ENCODE peak calls at places on chromosome 17, in ten cellular contexts. J, U, H, G, D, K, Q, E, F and Y are unnamed samples. For H3K79me2, the result is how much of the 10 kb centered on the place peaks cover.

GRCh38 chr17:28726396-28726911 is 421 bp upstream of the TLCD1 start:
- DNase-seq in J (no peak), U (peak), H (no peak), G (peak), D (peak), K (peak), Q (peak), E (peak), F (peak), Y (peak)

GRCh38 chr17:39926135-39926587 is 1.2 kb downstream of the ORMDL3 start:
- DNase-seq in J (no peak), U (no peak), H (no peak), G (no peak), D (peak), K (no peak), Q (peak), E (no peak), F (no peak), Y (no peak)

GRCh38 chr17:61634942-61635538 is 44.0 kb upstream of the NACA2 start:
- DNase-seq in J (no peak), U (no peak), H (no peak), G (no peak), D (peak), K (no peak), Q (no peak), E (no peak), F (no peak), Y (no peak)

GRCh38 chr17:7479389-7480192 is at the start of gene ZBTB4:
- DNase-seq in J (peak), U (peak), H (no peak), G (peak), D (peak), K (peak), Q (peak), E (peak), F (peak), Y (peak)

GRCh38 chr17:12313786-12314185 is 293.1 kb downstream of the MAP2K4 start:
- DNase-seq in J (no peak), U (no peak), H (no peak), G (no peak), D (no peak), K (no peak), Q (no peak), E (no peak), F (no peak), Y (no peak)

GRCh38 chr17:83135692-83136091 is 56.3 kb downstream of the METRNL start:
- DNase-seq in J (no peak), U (no peak), H (no peak), G (no peak), D (no peak), K (no peak), Q (no peak), E (no peak), F (no peak), Y (no peak)

GRCh38 chr17:42142371-42142896 is 12.4 kb downstream of the RAB5C start:
- DNase-seq in J (no peak), U (no peak), H (no peak), G (no peak), D (peak), K (no peak), Q (no peak), E (no peak), F (peak), Y (peak)

GRCh38 chr17:47718634-47719405 is 14.2 kb upstream of the TBX21 start:
- DNase-seq in J (no peak), U (no peak), H (no peak), G (no peak), D (no peak), K (no peak), Q (no peak), E (no peak), F (no peak), Y (no peak)

GRCh38 chr17:2695961-2696760 is 15.4 kb downstream of the CLUH start:
- DNase-seq in J (no peak), U (no peak), H (no peak), G (no peak), D (no peak), K (no peak), Q (no peak), E (no peak), F (no peak), Y (no peak)

GRCh38 chr17:39641119-39641496 is 4.2 kb downstream of the STARD3 start:
- DNase-seq in J (no peak), U (no peak), H (no peak), G (no peak), D (no peak), K (no peak), Q (no peak), E (no peak), F (no peak), Y (no peak)

GRCh38 chr17:81866440-81867122 is 4.6 kb downstream of the ARHGDIA start:
- DNase-seq in J (no peak), U (no peak), H (no peak), G (no peak), D (peak), K (no peak), Q (no peak), E (peak), F (no peak), Y (no peak)

GRCh38 chr17:53227101-53227500 is 595.6 kb upstream of the KIF2B start:
- DNase-seq in J (peak), U (no peak), H (no peak), G (no peak), D (no peak), K (no peak), Q (no peak), E (no peak), F (no peak), Y (no peak)

GRCh38 chr17:7440113-7440822 is 956 bp downstream of the FGF11 start:
- DNase-seq in J (peak), U (peak), H (no peak), G (peak), D (peak), K (peak), Q (no peak), E (no peak), F (no peak), Y (peak)

GRCh38 chr17:42547698-42548069 is 5.0 kb upstream of the HSD17B1 start:
- DNase-seq in J (no peak), U (no peak), H (no peak), G (no peak), D (no peak), K (no peak), Q (no peak), E (no peak), F (no peak), Y (no peak)

GRCh38 chr17:79408251-79408650 is 202.6 kb downstream of the RBFOX3 start:
- DNase-seq in J (no peak), U (no peak), H (no peak), G (no peak), D (no peak), K (no peak), Q (no peak), E (no peak), F (no peak), Y (no peak)
- H3K4me2 ChIP-seq in J (no peak), U (no peak), H (no peak), G (no peak), D (no peak), K (no peak), Q (no peak), E (no peak), F (no peak), Y (no peak)

GRCh38 chr17:17124341-17124740 is 81.8 kb downstream of the PLD6 start:
- DNase-seq in J (no peak), U (no peak), H (no peak), G (no peak), D (no peak), K (no peak), Q (no peak), E (no peak), F (no peak), Y (no peak)
- H3K79me2 ChIP-seq in J (half or more), U (under half), H (half or more), G (half or more), D (half or more), K (half or more), Q (half or more), E (half or more), F (half or more), Y (under half)

GRCh38 chr17:37742762-37743611 is 1.9 kb downstream of the HNF1B start:
- DNase-seq in J (no peak), U (peak), H (no peak), G (peak), D (peak), K (peak), Q (no peak), E (no peak), F (no peak), Y (peak)
- TF ChIP-seq EZH2 in J (peak), U (peak), H (no peak), G (peak), D (peak), K (no peak), Q (no peak), E (no peak), F (peak), Y (peak)

GRCh38 chr17:68255731-68256538 is 8.1 kb downstream of the AMZ2 start:
- DNase-seq in J (no peak), U (no peak), H (no peak), G (no peak), D (no peak), K (no peak), Q (no peak), E (no peak), F (no peak), Y (no peak)
- H3K4me2 ChIP-seq in J (no peak), U (no peak), H (no peak), G (no peak), D (no peak), K (no peak), Q (no peak), E (peak), F (no peak), Y (no peak)

DNA sequence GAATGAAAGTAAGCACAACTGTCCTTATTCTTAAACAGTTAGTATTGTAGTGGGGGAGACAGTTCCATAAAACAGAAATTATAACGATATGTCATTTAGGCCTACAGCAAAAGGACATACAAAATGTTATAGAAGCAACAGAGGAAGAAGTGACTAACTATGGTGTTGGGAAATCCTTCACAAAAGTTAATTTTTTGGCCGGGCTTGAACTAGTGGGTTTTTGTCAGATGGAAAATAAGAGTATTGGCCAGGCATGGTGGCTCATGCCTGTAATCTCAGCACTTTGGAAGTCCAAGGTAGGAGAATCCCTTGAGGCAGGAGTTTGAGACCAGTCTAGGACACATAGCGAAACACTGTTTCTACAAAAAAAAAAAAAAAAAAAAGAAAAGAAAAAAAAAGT is 127.8 kb downstream of the SSH2 start:
- DNase-seq in J (no peak), U (no peak), H (no peak), G (no peak), D (peak), K (no peak), Q (no peak), E (no peak), F (no peak), Y (no peak)
- H3K79me2 ChIP-seq in J (under half), U (under half), H (under half), G (under half), D (under half), K (under half), Q (under half), E (under half), F (under half), Y (under half)